ENCODE peak calls at places on chromosomes 13 and 19, in four cellular contexts. W, V, B and U are unnamed samples.

GRCh38 chr19:42850981-42851717 is 28.4 kb downstream of the PSG1 start:
- DNase-seq in W (no peak), V (peak), B (no peak), U (peak)

GRCh38 chr19:23460656-23461055 is 65.4 kb upstream of the ZNF91 start:
- DNase-seq in W (no peak), V (no peak), B (no peak), U (peak)

GRCh38 chr13:45082964-45083363 is 37.3 kb upstream of the GTF2F2 start:
- DNase-seq in W (no peak), V (peak), B (no peak), U (peak)

GRCh38 chr19:36152061-36152885 is at the start of gene COX7A1:
- DNase-seq in W (no peak), V (no peak), B (peak), U (no peak)

GRCh38 chr13:37652596-37652995 is 54.0 kb upstream of the POSTN start:
- DNase-seq in W (no peak), V (peak), B (no peak), U (no peak)

GRCh38 chr13:30108913-30109237 is 198.5 kb downstream of the KATNAL1 start:
- DNase-seq in W (no peak), V (no peak), B (peak), U (peak)

GRCh38 chr19:1000095-1000494 is at the start of gene GRIN3B:
- DNase-seq in W (no peak), V (no peak), B (peak), U (no peak)

GRCh38 chr13:77784531-77784930 is 87.0 kb downstream of the SLAIN1 start:
- DNase-seq in W (no peak), V (no peak), B (no peak), U (no peak)

GRCh38 chr13:30808600-30808999 is 73.3 kb downstream of the ALOX5AP start:
- DNase-seq in W (no peak), V (no peak), B (no peak), U (no peak)

GRCh38 chr13:27820524-27821482 is 28.5 kb downstream of the GSX1 start:
- DNase-seq in W (no peak), V (no peak), B (no peak), U (no peak)

GRCh38 chr13:73274147-73274546 is 215.3 kb downstream of the KLF5 start:
- DNase-seq in W (no peak), V (peak), B (no peak), U (no peak)

GRCh38 chr19:16660763-16661479 is at the start of gene TMEM38A:
- DNase-seq in W (no peak), V (no peak), B (peak), U (peak)

GRCh38 chr13:90933097-90933826 is 414.2 kb upstream of the MIR17HG start:
- DNase-seq in W (no peak), V (no peak), B (no peak), U (peak)

GRCh38 chr13:44470623-44471562 is 97.3 kb downstream of the SERP2 start:
- DNase-seq in W (no peak), V (peak), B (no peak), U (peak)

GRCh38 chr13:38223093-38223492 is 126.6 kb upstream of the UFM1 start:
- DNase-seq in W (no peak), V (peak), B (no peak), U (peak)

GRCh38 chr19:5314012-5314906 is 26.4 kb downstream of the PTPRS start:
- DNase-seq in W (no peak), V (no peak), B (no peak), U (peak)

GRCh38 chr19:42287826-42288107 is 14.2 kb upstream of the PRR19 start:
- DNase-seq in W (no peak), V (no peak), B (no peak), U (no peak)

GRCh38 chr13:42275506-42275905 is 3.6 kb downstream of the AKAP11 start:
- DNase-seq in W (no peak), V (no peak), B (no peak), U (no peak)

GRCh38 chr13:48078251-48078656 is 16.6 kb downstream of the MED4 start:
- DNase-seq in W (peak), V (peak), B (no peak), U (peak)

GRCh38 chr13:26483546-26483945 is 73.9 kb upstream of the WASF3 start:
- DNase-seq in W (no peak), V (no peak), B (peak), U (no peak)
- TF ChIP-seq CTCF in W (no peak), V (no peak), B (no peak), U (no peak)

DNA sequence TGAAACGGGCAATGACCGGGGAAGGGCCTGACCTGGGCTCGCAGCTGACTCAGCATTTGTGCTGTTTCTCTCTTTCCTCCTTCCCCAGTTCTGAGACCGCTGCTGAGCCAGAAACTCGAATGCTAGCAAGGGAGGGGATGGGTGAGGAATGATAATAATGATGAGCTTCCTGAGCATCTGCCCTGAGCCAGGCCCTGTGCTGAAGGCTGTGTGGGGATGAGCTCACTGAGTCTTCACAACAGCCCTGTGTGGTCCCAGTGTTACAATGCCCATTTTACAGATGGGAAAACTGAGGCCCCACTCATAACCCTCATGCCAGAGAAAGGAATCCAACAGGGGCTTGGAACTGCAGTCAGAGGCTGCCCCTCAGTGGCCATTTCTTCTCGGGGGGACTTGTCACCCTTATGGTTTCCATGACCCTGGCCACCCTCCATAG is 8.1 kb downstream of the SULT2B1 start:
- DNase-seq in W (no peak), V (no peak), B (no peak), U (no peak)
- TF ChIP-seq CTCF in W (no peak), V (no peak), B (no peak), U (no peak)

GRCh38 chr19:18536475-18536874 is 6.9 kb downstream of the FKBP8 start:
- DNase-seq in W (no peak), V (no peak), B (no peak), U (no peak)

GRCh38 chr19:18541258-18541991 is 1.9 kb downstream of the FKBP8 start:
- DNase-seq in W (no peak), V (peak), B (no peak), U (no peak)

GRCh38 chr19:18539372-18539771 is 4.0 kb downstream of the FKBP8 start:
- DNase-seq in W (no peak), V (no peak), B (no peak), U (no peak)

GRCh38 chr19:18537431-18537830 is 5.9 kb downstream of the FKBP8 start:
- DNase-seq in W (no peak), V (no peak), B (no peak), U (no peak)

DNA sequence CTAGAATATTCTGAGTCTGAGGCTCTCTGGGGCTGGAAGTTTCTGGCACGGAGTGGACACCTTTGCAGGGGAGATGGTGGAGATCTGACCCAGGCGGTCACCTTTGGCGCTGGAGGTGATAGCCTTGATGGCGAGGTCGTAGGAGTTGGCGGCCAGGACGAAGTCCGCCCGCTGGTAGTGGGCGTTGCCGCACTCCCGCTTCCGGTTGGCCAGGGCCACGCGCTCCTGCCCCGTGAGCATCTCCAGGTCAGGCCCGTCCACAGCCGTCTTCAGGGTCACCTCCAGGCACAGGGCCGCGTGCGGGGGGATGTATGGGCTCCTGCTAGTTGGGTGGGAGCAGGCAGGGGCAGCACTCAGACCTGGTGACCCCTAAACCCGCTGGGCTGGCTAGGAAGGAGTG is 5.3 kb downstream of the FKBP8 start:
- DNase-seq in W (no peak), V (no peak), B (no peak), U (no peak)
- TF ChIP-seq CTCF in W (no peak), V (no peak), B (no peak), U (no peak)

DNA sequence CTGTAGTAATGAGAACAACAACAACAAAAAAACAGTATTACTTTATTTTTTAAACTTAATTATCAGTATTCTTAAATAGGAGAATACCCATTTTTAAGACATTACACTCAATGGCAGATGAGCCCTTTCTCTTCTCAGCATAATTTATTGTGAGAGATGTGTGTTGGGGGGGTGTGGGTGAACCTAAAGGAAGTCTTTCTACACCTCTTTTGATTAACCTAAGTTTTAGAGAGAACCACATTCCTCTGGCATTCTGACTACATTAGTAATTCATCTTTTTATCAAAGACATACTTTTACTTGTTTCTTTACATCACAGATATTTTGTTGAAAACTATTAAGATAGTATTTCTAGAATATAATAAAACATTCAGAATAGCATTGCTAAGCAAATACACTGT is 890.9 kb downstream of the PCDH9 start:
- DNase-seq in W (no peak), V (peak), B (no peak), U (no peak)
- TF ChIP-seq CTCF in W (no peak), V (no peak), B (no peak), U (no peak)

GRCh38 chr13:79548886-79549285 is 67.9 kb downstream of the NDFIP2 start:
- DNase-seq in W (no peak), V (no peak), B (no peak), U (peak)
- TF ChIP-seq CTCF in W (no peak), V (no peak), B (no peak), U (peak)

DNA sequence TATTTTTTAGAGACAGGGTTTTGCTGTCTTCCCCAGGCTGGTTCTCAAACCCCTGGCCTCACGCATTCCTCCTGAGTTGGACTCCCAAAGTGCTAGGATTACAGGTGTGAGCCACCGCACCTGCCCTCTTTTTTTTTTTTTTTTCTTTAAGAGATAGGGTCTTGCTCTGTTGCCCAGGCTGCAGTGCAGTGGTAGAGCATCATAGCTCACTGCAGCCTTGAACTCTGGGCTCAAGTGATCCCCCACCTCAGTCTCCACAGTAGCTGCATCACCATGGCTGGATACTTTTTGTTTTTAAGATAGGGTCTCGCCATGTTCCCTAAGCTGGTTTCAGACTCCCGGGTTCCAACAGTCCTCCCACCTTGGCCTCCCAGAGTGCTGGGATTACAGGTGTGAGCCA is 1.5 kb downstream of the KCNJ14 start:
- DNase-seq in W (no peak), V (no peak), B (no peak), U (no peak)
- TF ChIP-seq CTCF in W (no peak), V (no peak), B (no peak), U (no peak)

GRCh38 chr19:10889880-10890279 is 18.5 kb downstream of the CARM1 start:
- DNase-seq in W (no peak), V (no peak), B (no peak), U (no peak)
- TF ChIP-seq CTCF in W (no peak), V (no peak), B (no peak), U (no peak)

DNA sequence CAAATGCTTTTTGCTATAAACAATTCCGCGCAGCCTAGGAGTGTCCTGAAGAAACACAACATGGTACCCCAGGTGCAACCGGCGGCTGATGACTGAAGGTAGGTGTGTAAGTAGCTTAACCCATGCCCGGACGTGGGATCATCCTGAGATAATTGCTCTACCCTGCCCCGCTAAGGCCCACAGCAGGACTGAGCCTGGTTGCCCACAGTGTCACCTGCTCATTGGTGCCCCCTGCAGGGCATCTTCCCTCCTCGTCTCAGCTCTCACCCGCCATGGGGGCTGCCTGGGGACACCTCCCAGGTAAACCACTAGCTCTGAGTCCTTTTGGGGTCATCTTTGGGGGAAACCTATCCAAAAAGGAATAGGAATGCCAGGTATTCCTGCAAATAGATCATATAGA is 22.3 kb downstream of the TMEM161A start:
- DNase-seq in W (peak), V (no peak), B (peak), U (peak)
- TF ChIP-seq CTCF in W (peak), V (peak), B (peak), U (peak)

GRCh38 chr19:40908981-40909380 is 26.9 kb upstream of the CYP2A7 start:
- DNase-seq in W (no peak), V (no peak), B (no peak), U (no peak)
- TF ChIP-seq CTCF in W (no peak), V (no peak), B (no peak), U (no peak)

DNA sequence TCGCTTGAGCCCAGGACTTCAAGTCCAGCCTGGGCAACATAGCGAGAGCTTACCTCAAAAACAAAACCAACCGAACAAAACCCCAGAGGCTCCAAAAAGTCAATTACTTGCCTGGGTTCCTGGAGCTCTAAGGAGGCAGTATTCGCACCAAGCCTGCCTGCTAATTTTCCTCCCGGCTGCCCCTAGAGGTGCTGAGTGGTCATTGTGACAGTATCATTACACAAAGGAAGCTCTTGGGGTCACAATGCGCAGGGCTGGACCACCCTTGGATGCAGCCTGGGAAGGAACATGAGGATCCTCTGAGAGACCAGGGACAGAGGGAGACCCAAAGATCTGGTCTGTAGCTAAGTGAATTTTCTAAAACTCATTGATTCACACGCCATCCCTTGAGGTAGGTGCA is 8.5 kb upstream of the PEX11G start:
- DNase-seq in W (no peak), V (no peak), B (no peak), U (no peak)
- TF ChIP-seq CTCF in W (peak), V (peak), B (peak), U (no peak)